ENCODE peak calls at places on chromosomes 1 and 21, in four cellular contexts. O, R, Q and N are unnamed samples.

GRCh38 chr1:244862354-244862698 is 2.0 kb downstream of the HNRNPU start:
- DNase-seq in Q (no peak), O (no peak), R (peak; percentile 17), N (no peak)

GRCh38 chr21:46424062-46424591 is 34.6 kb upstream of the DIP2A start:
- DNase-seq in Q (no peak), R (no peak), O (peak; percentile 44), N (no peak)

GRCh38 chr1:150415800-150416199 is 51.9 kb downstream of the RPRD2 start:
- DNase-seq in R (no peak), O (no peak), Q (no peak), N (no peak)

GRCh38 chr1:242523968-242524570 is 428 bp downstream of the PLD5 start:
- DNase-seq in O (no peak), R (peak; percentile 26), Q (no peak), N (peak; percentile 2)

GRCh38 chr1:46081620-46082019 is 50.8 kb downstream of the PIK3R3 start:
- DNase-seq in Q (no peak), O (no peak), R (no peak), N (no peak)

GRCh38 chr1:25192154-25192553 is 40.1 kb downstream of the SYF2 start:
- DNase-seq in R (no peak), Q (no peak), O (no peak), N (no peak)

GRCh38 chr1:85504417-85504816 is 39.5 kb upstream of the DDAH1 start:
- DNase-seq in O (no peak), R (peak; percentile 30), Q (no peak), N (peak; percentile 50)

GRCh38 chr1:87603636-87604035 is 275.0 kb downstream of the LMO4 start:
- DNase-seq in Q (no peak), R (no peak), O (no peak), N (no peak)

GRCh38 chr1:225880636-225881035 is 1.5 kb downstream of the TMEM63A start:
- DNase-seq in O (no peak), R (no peak), Q (no peak), N (no peak)
- H3K4me3 ChIP-seq in O (peak overlapping the region; percentile 85), R (no peak overlapping the region), Q (no peak overlapping the region), N (no peak overlapping the region)

GRCh38 chr1:8015809-8016165 is 10.3 kb downstream of the ERRFI1 start:
- DNase-seq in O (no peak), Q (no peak), R (peak; percentile 73), N (peak; percentile 88)

GRCh38 chr1:8019229-8019620 is 6.9 kb downstream of the ERRFI1 start:
- DNase-seq in O (no peak), R (no peak), Q (no peak), N (peak; percentile 29)

GRCh38 chr1:8016244-8017241 is 9.6 kb downstream of the ERRFI1 start:
- DNase-seq in Q (no peak), R (peak; percentile 37), O (no peak), N (peak; percentile 51)

GRCh38 chr1:8018492-8019228 is 7.4 kb downstream of the ERRFI1 start:
- DNase-seq in Q (no peak), R (peak; percentile 28), O (no peak), N (peak; percentile 41)

GRCh38 chr1:8017495-8018310 is 8.4 kb downstream of the ERRFI1 start:
- DNase-seq in Q (no peak), R (peak; percentile 71), O (no peak), N (peak; percentile 54)
- H3K4me3 ChIP-seq in Q (no peak overlapping the region), R (no peak overlapping the region), O (no peak overlapping the region), N (no peak overlapping the region)

GRCh38 chr1:151988405-151988851 is 5.2 kb downstream of the S100A10 start:
- DNase-seq in R (peak; percentile 79), Q (peak; percentile 56), O (no peak), N (peak; percentile 86)

GRCh38 chr1:151991663-151992344 is 1.9 kb downstream of the S100A10 start:
- DNase-seq in R (no peak), O (no peak), Q (no peak), N (peak; percentile 16)

GRCh38 chr1:151990058-151990855 is 3.4 kb downstream of the S100A10 start:
- DNase-seq in O (no peak), Q (no peak), R (no peak), N (no peak)

GRCh38 chr1:151990856-151991198 is 2.8 kb downstream of the S100A10 start:
- DNase-seq in R (peak; percentile 77), O (no peak), Q (no peak), N (peak; percentile 64)

GRCh38 chr1:151989131-151989868 is 4.4 kb downstream of the S100A10 start:
- DNase-seq in R (peak; percentile 91), O (peak; percentile 56), Q (peak; percentile 55), N (peak; percentile 92)
- H3K4me3 ChIP-seq in R (peak overlapping the region; percentile 30), O (no peak overlapping the region), Q (no peak overlapping the region), N (no peak overlapping the region)

GRCh38 chr1:226960256-226960655 is 20.2 kb downstream of the COQ8A start:
- DNase-seq in Q (no peak), O (no peak), R (no peak), N (no peak)
- H3K4me3 ChIP-seq in Q (no peak overlapping the region), O (no peak overlapping the region), R (no peak overlapping the region), N (no peak overlapping the region)

GRCh38 chr1:220785166-220786056 is 1.3 kb upstream of the MTARC1 start:
- DNase-seq in O (no peak), Q (no peak), R (no peak), N (no peak)
- H3K4me3 ChIP-seq in O (no peak overlapping the region), Q (no peak overlapping the region), R (no peak overlapping the region), N (no peak overlapping the region)

DNA sequence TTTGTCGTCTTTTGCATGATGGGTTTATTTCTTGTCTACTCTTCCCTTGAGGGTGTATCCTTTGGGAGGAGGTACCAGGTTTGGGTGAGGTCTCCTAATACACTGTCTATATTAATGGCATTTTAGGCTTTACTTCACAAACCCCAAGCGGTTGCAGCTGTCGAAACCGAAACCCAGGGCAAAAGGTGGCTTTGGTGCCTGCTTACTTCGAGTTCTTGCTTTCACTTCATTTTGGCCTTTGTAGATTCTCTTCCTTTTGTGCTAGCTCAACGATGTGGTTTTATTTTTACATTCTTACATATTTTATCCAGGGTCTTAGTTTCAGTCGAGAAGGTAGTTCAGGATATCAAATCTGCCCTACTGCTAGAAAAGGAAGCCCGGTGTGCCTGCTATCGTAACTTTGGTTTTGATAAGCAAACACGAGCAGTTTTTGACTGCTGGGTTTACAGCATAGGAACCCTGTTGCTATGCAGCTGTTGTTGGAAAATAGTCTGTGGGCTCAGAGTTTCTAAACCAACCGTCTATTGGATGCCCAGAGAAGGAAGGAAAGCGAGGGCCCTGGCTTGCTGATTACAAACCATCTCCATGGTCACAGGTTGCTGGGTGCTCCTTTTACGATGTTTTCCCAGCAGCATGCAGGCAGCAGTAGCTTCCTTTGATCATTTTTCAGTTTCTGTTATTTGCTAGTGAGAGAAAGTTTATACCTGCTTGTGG is 9.8 kb upstream of the TSPAN2 start:
- DNase-seq in O (peak; percentile 76), R (peak; percentile 49), Q (no peak), N (peak; percentile 45)
- H3K4me3 ChIP-seq in O (peak overlapping the region; percentile 51), R (no peak overlapping the region), Q (no peak overlapping the region), N (no peak overlapping the region)

GRCh38 chr21:33268736-33269441 is 2.7 kb downstream of the IL10RB start:
- DNase-seq in O (peak; percentile 44), R (no peak), Q (no peak), N (no peak)
- H3K4me3 ChIP-seq in O (no peak overlapping the region), R (no peak overlapping the region), Q (no peak overlapping the region), N (no peak overlapping the region)

GRCh38 chr1:159922499-159923202 is 2.7 kb downstream of the TAGLN2 start:
- DNase-seq in R (peak; percentile 41), O (no peak), Q (no peak), N (peak; percentile 82)
- H3K4me3 ChIP-seq in R (peak overlapping the region; percentile 98), O (peak overlapping the region; percentile 83), Q (peak overlapping the region; percentile 81), N (peak overlapping the region; percentile 96)